ENCODE peak calls at places on chromosome 2, in eight cellular contexts. One of them, this sample, is unnamed.
A peak's percentile ranks its signal among the peaks of the same experiment; 100 is the strongest.

GRCh38 chr2:101387151-101387807 is at the start of gene CREG2:
- DNase-seq in WTC11: peak; percentile 80
- DNase-seq in mesothelial cell of epicardium: peak; percentile 57
- DNase-seq in tibial artery: peak; percentile 24
- DNase-seq in kidney epithelial cell: no peak
- DNase-seq in HFF-Myc: no peak
- DNase-seq in fibroblast of lung: peak; percentile 59
- DNase-seq in Peyer's patch: peak; percentile 61
- DNase-seq in this sample: peak; percentile 62

GRCh38 chr2:197514754-197515153 is 1.1 kb upstream of the MOB4 start:
- DNase-seq in HFF-Myc: no peak
- DNase-seq in Peyer's patch: no peak
- DNase-seq in mesothelial cell of epicardium: no peak
- DNase-seq in tibial artery: no peak
- DNase-seq in WTC11: no peak
- DNase-seq in fibroblast of lung: peak; percentile 13
- DNase-seq in kidney epithelial cell: no peak
- DNase-seq in this sample: no peak

GRCh38 chr2:54859997-54860701 is 136.7 kb downstream of the EML6 start:
- DNase-seq in WTC11: no peak
- DNase-seq in mesothelial cell of epicardium: no peak
- DNase-seq in Peyer's patch: peak; percentile 54
- DNase-seq in tibial artery: no peak
- DNase-seq in kidney epithelial cell: peak; percentile 81
- DNase-seq in HFF-Myc: peak; percentile 66
- DNase-seq in fibroblast of lung: peak; percentile 98
- DNase-seq in this sample: peak; percentile 41

GRCh38 chr2:219998099-219998498 is 370.7 kb downstream of the SLC4A3 start:
- DNase-seq in Peyer's patch: no peak
- DNase-seq in WTC11: peak; percentile 39
- DNase-seq in tibial artery: no peak
- DNase-seq in mesothelial cell of epicardium: no peak
- DNase-seq in HFF-Myc: no peak
- DNase-seq in kidney epithelial cell: no peak
- DNase-seq in fibroblast of lung: no peak
- DNase-seq in this sample: no peak

GRCh38 chr2:149365826-149366583 is 35.6 kb downstream of the LYPD6 start:
- DNase-seq in mesothelial cell of epicardium: no peak
- DNase-seq in HFF-Myc: no peak
- DNase-seq in kidney epithelial cell: peak; percentile 47
- DNase-seq in WTC11: no peak
- DNase-seq in Peyer's patch: no peak
- DNase-seq in fibroblast of lung: peak; percentile 82
- DNase-seq in tibial artery: no peak
- DNase-seq in this sample: peak; percentile 89

GRCh38 chr2:198322275-198322674 is 517.9 kb downstream of the PLCL1 start:
- DNase-seq in Peyer's patch: no peak
- DNase-seq in HFF-Myc: no peak
- DNase-seq in WTC11: peak; percentile 50
- DNase-seq in kidney epithelial cell: no peak
- DNase-seq in tibial artery: no peak
- DNase-seq in mesothelial cell of epicardium: no peak
- DNase-seq in fibroblast of lung: no peak
- DNase-seq in this sample: no peak

GRCh38 chr2:109364212-109364611 is 235.2 kb downstream of the SH3RF3 start:
- DNase-seq in WTC11: no peak
- DNase-seq in fibroblast of lung: no peak
- DNase-seq in Peyer's patch: no peak
- DNase-seq in HFF-Myc: no peak
- DNase-seq in tibial artery: no peak
- DNase-seq in kidney epithelial cell: no peak
- DNase-seq in mesothelial cell of epicardium: no peak
- DNase-seq in this sample: no peak

GRCh38 chr2:222037211-222037610 is 261.6 kb downstream of the PAX3 start:
- DNase-seq in kidney epithelial cell: no peak
- DNase-seq in mesothelial cell of epicardium: no peak
- DNase-seq in tibial artery: no peak
- DNase-seq in Peyer's patch: no peak
- DNase-seq in WTC11: no peak
- DNase-seq in HFF-Myc: no peak
- DNase-seq in fibroblast of lung: no peak
- DNase-seq in this sample: no peak

DNA sequence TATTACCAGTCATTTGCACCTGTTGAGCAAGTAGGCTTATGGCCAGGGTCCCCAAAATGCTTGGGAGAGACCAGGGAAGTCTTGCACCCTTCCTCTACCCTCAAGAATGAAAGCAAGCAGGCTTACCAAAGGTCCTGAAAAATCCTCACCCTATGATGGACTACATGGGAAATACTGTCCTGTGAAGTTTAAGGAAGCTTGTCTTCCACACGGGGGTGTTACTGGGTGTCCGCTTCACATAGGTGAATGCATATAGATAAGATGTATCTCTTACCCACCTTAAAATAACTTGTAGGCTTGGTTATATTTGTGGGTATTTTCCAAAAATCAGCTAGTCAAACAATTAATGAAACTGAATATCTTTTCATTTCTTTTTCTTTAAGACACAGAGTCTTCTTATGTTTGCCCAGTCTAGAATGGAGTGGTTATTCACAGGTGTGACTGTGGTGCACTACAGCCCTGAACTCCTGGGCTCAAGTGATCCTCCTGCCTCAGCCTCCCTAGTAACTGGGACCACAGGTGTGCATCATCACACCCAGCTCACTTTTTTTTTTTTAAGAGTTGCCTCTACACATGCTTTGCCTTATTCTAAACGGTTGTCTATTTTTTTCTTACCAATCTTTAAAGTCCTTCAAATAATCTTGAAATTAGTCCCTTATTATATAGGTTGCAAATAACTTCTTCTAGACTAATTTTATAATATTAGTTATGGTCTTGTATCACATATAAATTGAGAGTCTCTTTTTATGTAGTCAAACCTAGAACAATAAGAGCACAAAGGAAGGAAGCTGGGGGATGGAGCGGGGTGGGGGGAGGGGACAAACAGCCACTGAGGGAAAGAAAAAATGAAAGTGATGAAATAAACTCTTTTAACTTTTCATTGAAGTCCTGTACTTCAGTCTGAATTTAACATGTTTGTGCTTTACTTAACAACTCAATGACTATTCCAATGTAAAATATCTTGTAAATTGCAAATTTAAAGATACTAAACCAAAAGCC is 49.0 kb downstream of the CERKL start:
- DNase-seq in mesothelial cell of epicardium: no peak
- DNase-seq in HFF-Myc: no peak
- DNase-seq in WTC11: no peak
- DNase-seq in Peyer's patch: no peak
- DNase-seq in fibroblast of lung: no peak
- DNase-seq in tibial artery: no peak
- DNase-seq in kidney epithelial cell: no peak
- DNase-seq in this sample: no peak
- TF ChIP-seq CTCF in mesothelial cell of epicardium: no peak
- TF ChIP-seq CTCF in HFF-Myc: no peak
- TF ChIP-seq CTCF in WTC11: no peak
- TF ChIP-seq CTCF in Peyer's patch: no peak
- TF ChIP-seq CTCF in fibroblast of lung: no peak
- TF ChIP-seq CTCF in tibial artery: no peak
- TF ChIP-seq CTCF in kidney epithelial cell: no peak
- TF ChIP-seq CTCF in this sample: no peak

GRCh38 chr2:66576381-66577330 is 141.7 kb downstream of the MEIS1 start:
- DNase-seq in Peyer's patch: no peak
- DNase-seq in kidney epithelial cell: no peak
- DNase-seq in tibial artery: no peak
- DNase-seq in WTC11: peak; percentile 26
- DNase-seq in HFF-Myc: no peak
- DNase-seq in fibroblast of lung: peak; percentile 42
- DNase-seq in mesothelial cell of epicardium: no peak
- DNase-seq in this sample: peak; percentile 59

GRCh38 chr2:66573866-66574265 is 138.9 kb downstream of the MEIS1 start:
- DNase-seq in WTC11: peak; percentile 36
- DNase-seq in kidney epithelial cell: no peak
- DNase-seq in tibial artery: no peak
- DNase-seq in HFF-Myc: no peak
- DNase-seq in mesothelial cell of epicardium: no peak
- DNase-seq in Peyer's patch: no peak
- DNase-seq in fibroblast of lung: peak; percentile 24
- DNase-seq in this sample: no peak

GRCh38 chr2:66577331-66578041 is 142.6 kb downstream of the MEIS1 start:
- DNase-seq in HFF-Myc: no peak
- DNase-seq in tibial artery: no peak
- DNase-seq in WTC11: peak; percentile 30
- DNase-seq in mesothelial cell of epicardium: no peak
- DNase-seq in Peyer's patch: no peak
- DNase-seq in kidney epithelial cell: no peak
- DNase-seq in fibroblast of lung: no peak
- DNase-seq in this sample: no peak

GRCh38 chr2:66574701-66575624 is 140.0 kb downstream of the MEIS1 start:
- DNase-seq in HFF-Myc: peak; percentile 59
- DNase-seq in mesothelial cell of epicardium: peak; percentile 70
- DNase-seq in tibial artery: no peak
- DNase-seq in kidney epithelial cell: peak; percentile 50
- DNase-seq in Peyer's patch: peak; percentile 62
- DNase-seq in fibroblast of lung: peak; percentile 88
- DNase-seq in WTC11: peak; percentile 79
- DNase-seq in this sample: peak; percentile 76

DNA sequence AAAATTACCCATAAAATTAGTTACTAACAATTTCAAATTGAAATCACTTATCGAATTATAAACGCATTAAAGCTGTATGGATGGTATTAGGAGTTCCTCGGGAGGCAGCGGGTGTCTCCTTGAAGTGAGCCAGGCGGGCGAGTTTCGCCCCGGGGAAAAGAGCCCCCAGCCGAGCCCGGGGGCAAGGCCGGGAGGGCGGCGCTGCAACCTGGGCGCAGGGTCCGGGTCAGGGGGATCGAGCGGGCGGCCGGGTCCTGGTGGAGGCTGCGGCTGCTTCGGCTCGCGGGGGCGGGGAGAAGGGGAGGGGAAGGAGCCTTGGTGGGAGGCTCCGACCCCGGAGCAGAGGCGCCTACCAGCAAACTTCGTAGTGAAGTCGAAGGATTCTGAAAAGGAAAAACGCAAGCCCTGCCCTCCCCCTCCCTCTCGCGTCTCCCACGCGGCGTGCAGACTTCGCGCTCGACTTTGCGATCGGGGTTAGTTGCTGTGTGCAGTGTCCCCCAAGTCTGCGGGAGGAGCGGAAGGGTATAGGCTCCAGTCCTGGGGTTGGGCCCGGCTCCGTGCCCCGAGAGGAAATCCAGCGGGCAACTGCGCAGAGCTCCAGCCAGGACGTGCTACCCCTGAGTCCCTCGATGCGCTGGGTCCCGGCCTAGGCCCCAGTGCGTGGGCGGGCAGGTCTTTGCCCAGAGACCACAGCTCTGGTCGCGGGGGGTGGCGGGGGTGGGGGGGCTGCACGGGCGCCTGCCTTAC is 140.9 kb downstream of the MEIS1 start:
- DNase-seq in Peyer's patch: peak; percentile 47
- DNase-seq in kidney epithelial cell: no peak
- DNase-seq in WTC11: peak; percentile 55
- DNase-seq in HFF-Myc: no peak
- DNase-seq in mesothelial cell of epicardium: no peak
- DNase-seq in fibroblast of lung: peak; percentile 42
- DNase-seq in tibial artery: no peak
- DNase-seq in this sample: peak; percentile 36
- TF ChIP-seq CTCF in Peyer's patch: no peak
- TF ChIP-seq CTCF in kidney epithelial cell: no peak
- TF ChIP-seq CTCF in WTC11: no peak
- TF ChIP-seq CTCF in HFF-Myc: no peak
- TF ChIP-seq CTCF in mesothelial cell of epicardium: no peak
- TF ChIP-seq CTCF in fibroblast of lung: no peak
- TF ChIP-seq CTCF in tibial artery: no peak
- TF ChIP-seq CTCF in this sample: no peak

DNA sequence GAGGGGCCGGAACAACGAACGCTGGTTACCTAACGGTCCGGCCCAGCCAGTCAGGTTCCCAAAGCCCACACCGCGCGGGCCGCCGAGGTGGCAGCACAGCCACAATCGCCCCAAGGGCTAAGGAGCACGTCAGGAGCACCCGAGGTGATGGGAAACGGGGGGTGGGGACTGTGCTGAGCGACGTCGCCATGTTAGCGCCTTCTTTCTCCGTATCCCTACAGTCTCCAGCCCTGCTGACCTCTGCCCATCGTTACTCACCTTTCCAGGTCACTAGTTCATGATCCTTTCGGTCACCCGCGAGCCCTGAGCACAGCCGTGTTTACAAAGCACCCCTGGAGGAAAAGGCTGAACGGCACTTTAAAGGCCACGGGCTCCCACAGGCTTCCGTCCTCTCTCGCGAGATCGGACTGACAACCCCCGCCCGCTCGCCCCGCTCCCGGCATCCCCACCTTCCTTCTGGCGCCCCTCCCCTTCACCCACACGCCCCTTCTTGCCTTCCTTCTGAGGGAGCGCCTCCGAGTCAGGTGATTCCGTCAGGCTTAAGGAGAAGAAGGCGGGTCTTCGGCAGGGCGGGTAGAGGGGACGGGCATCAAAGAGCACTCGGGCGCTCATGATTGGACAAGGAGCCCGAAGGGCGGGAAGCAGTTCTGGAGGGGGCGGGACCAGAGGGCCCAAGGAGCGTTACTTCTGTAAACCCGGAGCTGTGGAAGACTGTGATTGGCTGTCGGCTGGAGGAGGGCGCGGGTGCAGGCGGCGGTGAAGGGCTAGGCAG is at the start of gene ATF2:
- DNase-seq in mesothelial cell of epicardium: peak; percentile 98
- DNase-seq in HFF-Myc: peak; percentile 98
- DNase-seq in kidney epithelial cell: peak; percentile 99
- DNase-seq in fibroblast of lung: peak; percentile 100
- DNase-seq in Peyer's patch: peak; percentile 99
- DNase-seq in WTC11: peak; percentile 99
- DNase-seq in tibial artery: peak; percentile 100
- DNase-seq in this sample: peak; percentile 100
- TF ChIP-seq CTCF in mesothelial cell of epicardium: no peak
- TF ChIP-seq CTCF in HFF-Myc: no peak
- TF ChIP-seq CTCF in kidney epithelial cell: no peak
- TF ChIP-seq CTCF in fibroblast of lung: no peak
- TF ChIP-seq CTCF in Peyer's patch: no peak
- TF ChIP-seq CTCF in WTC11: no peak
- TF ChIP-seq CTCF in tibial artery: no peak
- TF ChIP-seq CTCF in this sample: no peak

GRCh38 chr2:225431387-225431786 is 31.9 kb downstream of the NYAP2 start:
- DNase-seq in mesothelial cell of epicardium: no peak
- DNase-seq in Peyer's patch: no peak
- DNase-seq in kidney epithelial cell: no peak
- DNase-seq in tibial artery: no peak
- DNase-seq in WTC11: no peak
- DNase-seq in HFF-Myc: no peak
- DNase-seq in fibroblast of lung: no peak
- DNase-seq in this sample: no peak

GRCh38 chr2:225438263-225438662 is 38.8 kb downstream of the NYAP2 start:
- DNase-seq in WTC11: no peak
- DNase-seq in kidney epithelial cell: no peak
- DNase-seq in mesothelial cell of epicardium: no peak
- DNase-seq in HFF-Myc: no peak
- DNase-seq in tibial artery: no peak
- DNase-seq in Peyer's patch: no peak
- DNase-seq in fibroblast of lung: no peak
- DNase-seq in this sample: no peak

GRCh38 chr2:225437319-225437718 is 37.8 kb downstream of the NYAP2 start:
- DNase-seq in Peyer's patch: no peak
- DNase-seq in mesothelial cell of epicardium: no peak
- DNase-seq in kidney epithelial cell: no peak
- DNase-seq in WTC11: no peak
- DNase-seq in fibroblast of lung: no peak
- DNase-seq in tibial artery: no peak
- DNase-seq in HFF-Myc: no peak
- DNase-seq in this sample: no peak

GRCh38 chr2:225429718-225430117 is 30.2 kb downstream of the NYAP2 start:
- DNase-seq in HFF-Myc: peak; percentile 14
- DNase-seq in tibial artery: no peak
- DNase-seq in kidney epithelial cell: peak; percentile 12
- DNase-seq in fibroblast of lung: peak; percentile 29
- DNase-seq in mesothelial cell of epicardium: no peak
- DNase-seq in WTC11: no peak
- DNase-seq in Peyer's patch: no peak
- DNase-seq in this sample: no peak

DNA sequence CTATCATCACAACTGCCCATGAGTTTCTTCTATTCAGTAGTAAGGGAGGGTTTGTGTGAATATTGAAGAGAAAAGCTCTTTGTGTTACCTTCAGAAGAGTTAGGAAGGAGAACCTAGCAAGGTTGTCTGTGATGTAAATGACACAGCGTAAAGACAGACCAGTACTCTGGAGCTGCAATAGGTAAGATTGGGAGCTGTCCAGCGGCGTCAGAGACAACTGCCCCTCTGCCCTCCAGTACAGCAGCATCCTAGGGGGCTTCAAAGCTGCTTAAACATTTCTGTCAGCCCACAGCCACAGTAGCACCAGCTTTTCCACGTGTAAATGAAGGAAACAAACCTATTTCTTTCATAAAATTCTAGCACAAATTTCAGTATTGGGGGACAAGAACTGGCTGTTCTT is 34.5 kb downstream of the NYAP2 start:
- DNase-seq in WTC11: peak; percentile 21
- DNase-seq in fibroblast of lung: no peak
- DNase-seq in tibial artery: no peak
- DNase-seq in HFF-Myc: no peak
- DNase-seq in mesothelial cell of epicardium: no peak
- DNase-seq in Peyer's patch: no peak
- DNase-seq in kidney epithelial cell: no peak
- DNase-seq in this sample: no peak
- TF ChIP-seq CTCF in WTC11: no peak
- TF ChIP-seq CTCF in fibroblast of lung: no peak
- TF ChIP-seq CTCF in tibial artery: no peak
- TF ChIP-seq CTCF in HFF-Myc: no peak
- TF ChIP-seq CTCF in mesothelial cell of epicardium: no peak
- TF ChIP-seq CTCF in Peyer's patch: no peak
- TF ChIP-seq CTCF in kidney epithelial cell: no peak
- TF ChIP-seq CTCF in this sample: no peak